ENCODE peak calls at places on chromosomes 12 and 14, in eight cellular contexts. R is Daoy, M is NCI-H524, K is T-cell, I is right lobe of liver, A is IMR-90, E is HFF-Myc, U is left ventricle myocardium superior. L is an unnamed sample.

GRCh38 chr14:44657688-44658388 is 150.8 kb upstream of the FSCB start:
- DNase-seq in R (no peak), M (peak; percentile 74), K (no peak), I (no peak), A (peak; percentile 0), E (no peak), U (no peak), L (no peak)

GRCh38 chr14:91185721-91186120 is 58.8 kb downstream of the GPR68 start:
- DNase-seq in R (no peak), M (peak; percentile 97), K (no peak), I (no peak), A (peak; percentile 51), E (peak; percentile 44), U (no peak), L (no peak)

GRCh38 chr12:389138-390096 is at the start of gene KDM5A:
- DNase-seq in R (peak; percentile 97), M (no peak), K (peak; percentile 94), I (peak; percentile 92), A (peak; percentile 94), E (peak; percentile 77), U (peak; percentile 92), L (peak; percentile 85)

GRCh38 chr12:106303202-106303820 is 778 bp downstream of the TCP11L2 start:
- DNase-seq in R (peak; percentile 73), M (peak; percentile 61), K (peak; percentile 94), I (peak; percentile 90), A (peak; percentile 60), E (no peak), U (peak; percentile 95), L (peak; percentile 66)

GRCh38 chr14:61581340-61581739 is 114.0 kb upstream of the HIF1A start:
- DNase-seq in R (no peak), M (no peak), K (no peak), I (no peak), A (no peak), E (no peak), U (no peak), L (no peak)

GRCh38 chr12:53190108-53190729 is 9.5 kb upstream of the CSAD start:
- DNase-seq in R (peak; percentile 80), M (peak; percentile 23), K (peak; percentile 51), I (peak; percentile 62), A (peak; percentile 59), E (no peak), U (peak; percentile 79), L (no peak)

GRCh38 chr12:12488823-12489528 is 73.7 kb downstream of the DUSP16 start:
- DNase-seq in R (no peak), M (no peak), K (no peak), I (no peak), A (no peak), E (no peak), U (no peak), L (no peak)

GRCh38 chr14:89190779-89191513 is 226.1 kb downstream of the FOXN3 start:
- DNase-seq in R (no peak), M (peak; percentile 99), K (no peak), I (no peak), A (no peak), E (no peak), U (no peak), L (no peak)

GRCh38 chr12:90858261-90858660 is 96.7 kb downstream of the CCER1 start:
- DNase-seq in R (no peak), M (no peak), K (no peak), I (no peak), A (peak; percentile 24), E (no peak), U (no peak), L (no peak)

GRCh38 chr12:59007620-59008019 is 87.3 kb upstream of the LRIG3 start:
- DNase-seq in R (peak; percentile 9), M (no peak), K (no peak), I (no peak), A (peak; percentile 48), E (no peak), U (no peak), L (no peak)

GRCh38 chr12:91871751-91872150 is 273.9 kb downstream of the BTG1 start:
- DNase-seq in R (no peak), M (no peak), K (no peak), I (no peak), A (no peak), E (no peak), U (no peak), L (no peak)

L was measured in AG09319.